ENCODE peak calls at places on chromosomes 12 and 14, in five cellular contexts. X, J, O, A and Z are unnamed samples.
A peak's percentile ranks its signal among the peaks of the same experiment; 100 is the strongest.

GRCh38 chr12:44875954-44876553 is at the start of gene NELL2:
- DNase-seq in X (no peak), J (no peak), O (peak; percentile 75), A (no peak), Z (peak; percentile 83)

GRCh38 chr12:95701722-95702418 is 88.7 kb downstream of the NTN4 start:
- DNase-seq in X (peak; percentile 49), J (no peak), O (no peak), A (no peak), Z (no peak)

GRCh38 chr14:51507556-51508511 is 143.9 kb upstream of the FRMD6 start:
- DNase-seq in X (no peak), J (no peak), O (no peak), A (no peak), Z (peak; percentile 68)

GRCh38 chr12:93152617-93153016 is 223.5 kb upstream of the EEA1 start:
- DNase-seq in X (no peak), J (no peak), O (no peak), A (no peak), Z (no peak)

GRCh38 chr12:4355843-4356327 is 23.6 kb downstream of the FGF23 start:
- DNase-seq in X (no peak), J (peak; percentile 41), O (no peak), A (no peak), Z (peak; percentile 39)

GRCh38 chr12:51388066-51388799 is 3.0 kb downstream of the GALNT6 start:
- DNase-seq in X (no peak), J (no peak), O (no peak), A (peak; percentile 68), Z (peak; percentile 83)

GRCh38 chr12:41680155-41680554 is 464.5 kb downstream of the GXYLT1 start:
- DNase-seq in X (no peak), J (no peak), O (no peak), A (no peak), Z (peak; percentile 5)

GRCh38 chr12:95173392-95174251 is 43.6 kb downstream of the FGD6 start:
- DNase-seq in X (peak; percentile 65), J (no peak), O (no peak), A (no peak), Z (peak; percentile 53)

GRCh38 chr14:23492618-23493272 is 23.2 kb downstream of the NGDN start:
- DNase-seq in X (no peak), J (no peak), O (no peak), A (no peak), Z (no peak)

GRCh38 chr12:6295187-6295811 is 15.2 kb upstream of the PLEKHG6 start:
- DNase-seq in X (peak; percentile 48), J (peak; percentile 69), O (no peak), A (peak; percentile 75), Z (peak; percentile 44)

GRCh38 chr12:128286970-128287369 is 20.0 kb downstream of the TMEM132C start:
- DNase-seq in X (no peak), J (no peak), O (no peak), A (no peak), Z (no peak)

GRCh38 chr12:88237954-88238353 is 95.8 kb downstream of the TMTC3 start:
- DNase-seq in X (no peak), J (peak; percentile 32), O (no peak), A (no peak), Z (no peak)

GRCh38 chr12:46963977-46964376 is 115.4 kb upstream of the PCED1B start:
- DNase-seq in X (no peak), J (no peak), O (no peak), A (no peak), Z (no peak)

GRCh38 chr12:46534442-46534841 is 161.9 kb upstream of the SLC38A2 start:
- DNase-seq in X (no peak), J (no peak), O (no peak), A (no peak), Z (no peak)

GRCh38 chr14:24204163-24205146 is 1.0 kb upstream of the TSSK4 start:
- DNase-seq in X (no peak), J (no peak), O (no peak), A (no peak), Z (no peak)

GRCh38 chr12:41557081-41557480 is 369.0 kb downstream of the PDZRN4 start:
- DNase-seq in X (no peak), J (no peak), O (no peak), A (no peak), Z (no peak)

GRCh38 chr14:65332141-65332871 is 80.2 kb upstream of the FUT8 start:
- DNase-seq in X (no peak), J (no peak), O (no peak), A (no peak), Z (no peak)

GRCh38 chr14:48125654-48126053 is 450.2 kb upstream of the MDGA2 start:
- DNase-seq in X (no peak), J (no peak), O (no peak), A (no peak), Z (no peak)

GRCh38 chr14:89912667-89913211 is 41.8 kb downstream of the EFCAB11 start:
- DNase-seq in X (no peak), J (no peak), O (no peak), A (no peak), Z (peak; percentile 37)

GRCh38 chr14:97580923-97581495 is 783.8 kb downstream of the VRK1 start:
- DNase-seq in X (no peak), J (no peak), O (no peak), A (no peak), Z (no peak)

GRCh38 chr14:100524233-100524932 is 62.8 kb downstream of the BEGAIN start:
- DNase-seq in X (peak; percentile 9), J (no peak), O (peak; percentile 25), A (no peak), Z (no peak)

GRCh38 chr12:114777052-114777451 is 93.1 kb upstream of the TBX3 start:
- DNase-seq in X (no peak), J (no peak), O (no peak), A (no peak), Z (no peak)

GRCh38 chr14:30419037-30419436 is 139.9 kb upstream of the G2E3 start:
- DNase-seq in X (no peak), J (no peak), O (no peak), A (no peak), Z (no peak)

GRCh38 chr14:105908481-105908911 is 382.1 kb downstream of the TMEM121 start:
- DNase-seq in X (no peak), J (no peak), O (no peak), A (no peak), Z (peak; percentile 87)

GRCh38 chr12:77993658-77994057 is 163.0 kb downstream of the NAV3 start:
- DNase-seq in X (no peak), J (no peak), O (no peak), A (no peak), Z (no peak)

GRCh38 chr12:6552140-6552551 is 3.7 kb downstream of the IFFO1 start:
- DNase-seq in X (no peak), J (no peak), O (peak; percentile 72), A (no peak), Z (no peak)

GRCh38 chr12:104372048-104372720 is 68.6 kb downstream of the EID3 start:
- DNase-seq in X (no peak), J (no peak), O (peak; percentile 81), A (no peak), Z (no peak)

DNA sequence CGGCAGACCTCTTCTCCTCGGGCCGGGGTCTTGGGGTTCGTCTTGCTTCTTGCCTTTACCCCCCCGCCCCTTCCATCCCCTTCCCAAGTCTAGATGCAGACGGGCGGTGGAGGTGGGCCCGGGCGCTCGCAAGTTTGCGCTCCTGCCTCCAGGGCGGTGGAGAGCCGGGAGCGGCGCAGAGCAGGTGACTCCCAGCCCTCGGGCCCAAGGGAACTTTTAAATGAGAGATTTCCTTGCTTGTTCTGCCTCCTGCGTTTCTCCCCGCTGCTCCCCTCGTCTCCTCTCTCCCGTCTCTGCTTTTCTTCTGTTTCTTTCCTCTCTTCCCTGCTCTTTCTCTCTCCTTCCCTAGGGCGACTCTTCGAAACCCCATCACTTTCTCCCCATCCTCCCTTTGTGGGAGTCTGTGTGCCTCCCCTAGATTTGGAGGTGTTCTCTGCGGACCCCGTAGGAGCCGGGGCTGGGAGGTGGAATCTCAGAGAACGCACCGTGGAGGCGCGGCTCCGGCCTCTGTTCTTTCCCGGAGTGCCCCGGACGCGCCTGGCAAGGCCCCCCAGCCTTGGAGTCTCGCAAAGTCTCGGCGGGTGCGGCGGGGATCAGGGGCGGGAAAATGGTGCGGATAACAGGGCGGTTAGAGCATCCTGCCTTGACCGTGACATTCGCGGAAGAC is 114.7 kb upstream of the MYL2 start:
- DNase-seq in X (no peak), J (no peak), O (peak; percentile 55), A (no peak), Z (peak; percentile 68)
- TF ChIP-seq POLR2AphosphoS5 in X (no peak), J (no peak), O (no peak), A (no peak), Z (no peak)

DNA sequence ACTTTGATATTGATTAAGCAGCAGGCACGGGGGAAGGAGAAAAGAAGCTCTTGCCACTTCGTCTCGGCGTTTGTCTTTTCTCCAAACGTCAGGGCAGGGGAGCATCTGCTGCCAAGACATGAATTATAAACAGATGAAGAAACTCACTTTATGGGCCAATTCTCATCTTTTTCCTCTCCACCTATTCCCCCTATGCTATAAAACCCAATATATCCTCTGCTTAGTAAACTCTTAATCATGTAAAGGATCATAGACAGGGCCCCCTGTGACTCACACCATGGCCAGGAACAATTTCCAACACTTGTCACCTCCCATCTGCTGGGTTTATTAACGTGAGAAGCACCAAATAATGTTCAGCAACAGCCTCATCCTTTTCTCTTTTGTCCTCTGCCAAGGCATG is 1092.1 kb upstream of the TMEM132C start:
- DNase-seq in X (no peak), J (no peak), O (no peak), A (no peak), Z (no peak)
- H3K9me3 ChIP-seq in X (peaks cover 9% of the 10 kb centered on the region), J (peaks cover 8% of the 10 kb centered on the region), O (peaks cover 8% of the 10 kb centered on the region), A (peaks cover 9% of the 10 kb centered on the region), Z (no peaks in the 10 kb centered on the region)

DNA sequence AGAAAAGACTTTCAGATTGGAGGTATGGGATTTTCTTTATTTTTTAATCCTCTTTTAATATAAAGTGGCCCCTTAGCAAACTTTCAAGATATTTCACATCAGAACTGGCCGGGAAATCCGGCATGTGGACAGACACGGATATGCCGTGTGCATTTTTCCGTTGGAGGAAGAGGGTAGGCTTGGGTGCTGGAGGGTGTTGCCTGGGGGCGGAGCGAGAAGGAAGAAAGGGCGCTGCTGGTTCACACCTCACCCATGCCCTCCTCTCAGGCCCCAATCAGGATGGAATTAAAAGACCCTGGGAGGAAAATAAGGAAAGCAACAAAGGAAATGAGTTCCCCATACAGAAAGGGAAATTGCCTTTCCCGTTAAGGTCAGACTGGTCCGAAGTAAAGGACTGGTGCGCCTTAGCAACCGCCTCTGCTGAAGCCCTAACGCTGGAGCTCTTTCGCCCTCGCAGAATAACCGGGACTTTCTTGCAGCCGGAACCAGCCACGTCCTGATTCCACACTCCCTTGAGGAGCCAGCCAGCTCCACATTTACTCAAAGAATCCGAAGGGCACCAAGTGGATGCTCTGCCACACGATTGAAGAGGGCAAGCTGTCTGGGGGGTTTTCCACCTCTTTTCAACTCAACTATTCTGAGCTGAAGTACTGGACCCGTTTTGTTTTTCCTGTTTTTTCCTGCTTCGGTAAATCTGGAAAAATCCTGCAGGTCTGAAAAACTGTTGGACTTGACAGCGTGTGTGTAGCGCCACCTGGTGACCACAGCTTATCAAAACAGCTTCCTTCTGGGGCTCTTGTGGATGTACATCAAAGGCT is 37.8 kb upstream of the BCL2L14 start:
- DNase-seq in X (peak; percentile 82), J (peak; percentile 83), O (peak; percentile 91), A (peak; percentile 74), Z (peak; percentile 68)
- TF ChIP-seq POLR2AphosphoS5 in X (peak; percentile 29), J (no peak), O (peak; percentile 32), A (peak; percentile 30), Z (no peak)

GRCh38 chr12:129789921-129790320 is 113.9 kb downstream of the TMEM132D start:
- DNase-seq in X (no peak), J (no peak), O (no peak), A (no peak), Z (no peak)

GRCh38 chr12:129790331-129790730 is 113.5 kb downstream of the TMEM132D start:
- DNase-seq in X (no peak), J (no peak), O (no peak), A (no peak), Z (peak; percentile 19)

GRCh38 chr12:129790930-129791329 is 112.9 kb downstream of the TMEM132D start:
- DNase-seq in X (no peak), J (no peak), O (no peak), A (no peak), Z (peak; percentile 48)

GRCh38 chr12:129788506-129788905 is 115.3 kb downstream of the TMEM132D start:
- DNase-seq in X (no peak), J (no peak), O (no peak), A (no peak), Z (no peak)
- H3K9me3 ChIP-seq in X (peaks cover 11% of the 10 kb centered on the region), J (peaks cover 27% of the 10 kb centered on the region), O (no peaks in the 10 kb centered on the region), A (no peaks in the 10 kb centered on the region), Z (no peaks in the 10 kb centered on the region)